ENCODE peak calls at places on chromosomes 3 and 15, in six cellular contexts. One of them, this sample, is unnamed.

GRCh38 chr15:38652998-38653397 is 88.4 kb upstream of the RASGRP1 start:
- DNase-seq in naive thymus-derived CD4-positive, alpha-beta T cell: peak
- DNase-seq in fibroblast of pulmonary artery: no peak
- DNase-seq in GM12878: no peak
- DNase-seq in cardiac fibroblast: no peak
- DNase-seq in K562: no peak
- DNase-seq in this sample: no peak

GRCh38 chr15:67074886-67075229 is 9.5 kb downstream of the SMAD3 start:
- DNase-seq in naive thymus-derived CD4-positive, alpha-beta T cell: no peak
- DNase-seq in fibroblast of pulmonary artery: no peak
- DNase-seq in GM12878: no peak
- DNase-seq in cardiac fibroblast: no peak
- DNase-seq in K562: no peak
- DNase-seq in this sample: no peak

GRCh38 chr3:33218072-33218445 is 551 bp downstream of the SUSD5 start:
- DNase-seq in naive thymus-derived CD4-positive, alpha-beta T cell: no peak
- DNase-seq in fibroblast of pulmonary artery: no peak
- DNase-seq in GM12878: no peak
- DNase-seq in cardiac fibroblast: peak
- DNase-seq in K562: no peak
- DNase-seq in this sample: no peak

GRCh38 chr3:133301194-133301593 is 98.7 kb upstream of the BFSP2 start:
- DNase-seq in naive thymus-derived CD4-positive, alpha-beta T cell: no peak
- DNase-seq in fibroblast of pulmonary artery: peak
- DNase-seq in GM12878: no peak
- DNase-seq in cardiac fibroblast: peak
- DNase-seq in K562: no peak
- DNase-seq in this sample: peak

GRCh38 chr15:20349774-20350498 is 191.7 kb downstream of the GOLGA6L6 start:
- DNase-seq in naive thymus-derived CD4-positive, alpha-beta T cell: no peak
- DNase-seq in fibroblast of pulmonary artery: no peak
- DNase-seq in GM12878: no peak
- DNase-seq in cardiac fibroblast: no peak
- DNase-seq in K562: no peak
- DNase-seq in this sample: no peak

GRCh38 chr3:138935864-138936762 is 10.8 kb downstream of the FOXL2 start:
- DNase-seq in naive thymus-derived CD4-positive, alpha-beta T cell: peak
- DNase-seq in fibroblast of pulmonary artery: peak
- DNase-seq in GM12878: no peak
- DNase-seq in cardiac fibroblast: peak
- DNase-seq in K562: peak
- DNase-seq in this sample: no peak

GRCh38 chr15:31294067-31294466 is 32.6 kb upstream of the KLF13 start:
- DNase-seq in naive thymus-derived CD4-positive, alpha-beta T cell: no peak
- DNase-seq in fibroblast of pulmonary artery: no peak
- DNase-seq in GM12878: no peak
- DNase-seq in cardiac fibroblast: no peak
- DNase-seq in K562: no peak
- DNase-seq in this sample: no peak

GRCh38 chr3:11764931-11765363 is 81.7 kb downstream of the TAMM41 start:
- DNase-seq in naive thymus-derived CD4-positive, alpha-beta T cell: no peak
- DNase-seq in fibroblast of pulmonary artery: peak
- DNase-seq in GM12878: no peak
- DNase-seq in cardiac fibroblast: peak
- DNase-seq in K562: no peak
- DNase-seq in this sample: peak

GRCh38 chr3:81744366-81744765 is 17.1 kb downstream of the GBE1 start:
- DNase-seq in naive thymus-derived CD4-positive, alpha-beta T cell: no peak
- DNase-seq in fibroblast of pulmonary artery: peak
- DNase-seq in GM12878: no peak
- DNase-seq in cardiac fibroblast: peak
- DNase-seq in K562: peak
- DNase-seq in this sample: peak

GRCh38 chr3:39725321-39725720 is 84.1 kb upstream of the MYRIP start:
- DNase-seq in naive thymus-derived CD4-positive, alpha-beta T cell: no peak
- DNase-seq in fibroblast of pulmonary artery: no peak
- DNase-seq in GM12878: no peak
- DNase-seq in cardiac fibroblast: no peak
- DNase-seq in K562: no peak
- DNase-seq in this sample: no peak

GRCh38 chr3:149662240-149662887 is 4.5 kb upstream of the WWTR1 start:
- DNase-seq in naive thymus-derived CD4-positive, alpha-beta T cell: no peak
- DNase-seq in fibroblast of pulmonary artery: no peak
- DNase-seq in GM12878: no peak
- DNase-seq in cardiac fibroblast: no peak
- DNase-seq in K562: no peak
- DNase-seq in this sample: no peak

GRCh38 chr15:41917767-41918430 is 24.0 kb upstream of the SPTBN5 start:
- DNase-seq in naive thymus-derived CD4-positive, alpha-beta T cell: no peak
- DNase-seq in fibroblast of pulmonary artery: peak
- DNase-seq in GM12878: no peak
- DNase-seq in cardiac fibroblast: peak
- DNase-seq in K562: peak
- DNase-seq in this sample: peak

GRCh38 chr15:68379759-68380290 is 52.1 kb downstream of the ITGA11 start:
- DNase-seq in naive thymus-derived CD4-positive, alpha-beta T cell: no peak
- DNase-seq in fibroblast of pulmonary artery: peak
- DNase-seq in GM12878: no peak
- DNase-seq in cardiac fibroblast: peak
- DNase-seq in K562: no peak
- DNase-seq in this sample: no peak

GRCh38 chr15:85329561-85330421 is 50.6 kb upstream of the AKAP13 start:
- DNase-seq in naive thymus-derived CD4-positive, alpha-beta T cell: peak
- DNase-seq in fibroblast of pulmonary artery: peak
- DNase-seq in GM12878: peak
- DNase-seq in cardiac fibroblast: peak
- DNase-seq in K562: no peak
- DNase-seq in this sample: no peak

GRCh38 chr3:128167973-128168674 is 14.8 kb downstream of the EEFSEC start:
- DNase-seq in naive thymus-derived CD4-positive, alpha-beta T cell: no peak
- DNase-seq in fibroblast of pulmonary artery: no peak
- DNase-seq in GM12878: no peak
- DNase-seq in cardiac fibroblast: no peak
- DNase-seq in K562: no peak
- DNase-seq in this sample: no peak
- H3K4me3 ChIP-seq in naive thymus-derived CD4-positive, alpha-beta T cell: no peak
- H3K4me3 ChIP-seq in fibroblast of pulmonary artery: no peak
- H3K4me3 ChIP-seq in GM12878: no peak
- H3K4me3 ChIP-seq in cardiac fibroblast: no peak
- H3K4me3 ChIP-seq in K562: no peak
- H3K4me3 ChIP-seq in this sample: no peak

GRCh38 chr3:58336135-58336882 is 3.6 kb downstream of the PXK start:
- DNase-seq in naive thymus-derived CD4-positive, alpha-beta T cell: no peak
- DNase-seq in fibroblast of pulmonary artery: peak
- DNase-seq in GM12878: no peak
- DNase-seq in cardiac fibroblast: no peak
- DNase-seq in K562: no peak
- DNase-seq in this sample: peak
- H3K4me3 ChIP-seq in naive thymus-derived CD4-positive, alpha-beta T cell: no peak
- H3K4me3 ChIP-seq in fibroblast of pulmonary artery: no peak
- H3K4me3 ChIP-seq in GM12878: no peak
- H3K4me3 ChIP-seq in cardiac fibroblast: no peak
- H3K4me3 ChIP-seq in K562: no peak
- H3K4me3 ChIP-seq in this sample: no peak

GRCh38 chr3:186596568-186597287 is 16.1 kb upstream of the AHSG start:
- DNase-seq in naive thymus-derived CD4-positive, alpha-beta T cell: no peak
- DNase-seq in fibroblast of pulmonary artery: peak
- DNase-seq in GM12878: no peak
- DNase-seq in cardiac fibroblast: peak
- DNase-seq in K562: peak
- DNase-seq in this sample: no peak
- H3K4me3 ChIP-seq in naive thymus-derived CD4-positive, alpha-beta T cell: no peak
- H3K4me3 ChIP-seq in fibroblast of pulmonary artery: no peak
- H3K4me3 ChIP-seq in GM12878: no peak
- H3K4me3 ChIP-seq in cardiac fibroblast: no peak
- H3K4me3 ChIP-seq in K562: no peak
- H3K4me3 ChIP-seq in this sample: no peak

GRCh38 chr15:40162552-40162951 is 1.7 kb downstream of the BUB1B start:
- DNase-seq in naive thymus-derived CD4-positive, alpha-beta T cell: no peak
- DNase-seq in fibroblast of pulmonary artery: no peak
- DNase-seq in GM12878: no peak
- DNase-seq in cardiac fibroblast: no peak
- DNase-seq in K562: no peak
- DNase-seq in this sample: no peak
- H3K4me3 ChIP-seq in naive thymus-derived CD4-positive, alpha-beta T cell: no peak
- H3K4me3 ChIP-seq in fibroblast of pulmonary artery: peak
- H3K4me3 ChIP-seq in GM12878: peak
- H3K4me3 ChIP-seq in cardiac fibroblast: no peak
- H3K4me3 ChIP-seq in K562: peak
- H3K4me3 ChIP-seq in this sample: peak

GRCh38 chr15:25852696-25853524 is 10.2 kb downstream of the ATP10A start:
- DNase-seq in naive thymus-derived CD4-positive, alpha-beta T cell: peak
- DNase-seq in fibroblast of pulmonary artery: no peak
- DNase-seq in GM12878: no peak
- DNase-seq in cardiac fibroblast: peak
- DNase-seq in K562: no peak
- DNase-seq in this sample: no peak
- H3K4me3 ChIP-seq in naive thymus-derived CD4-positive, alpha-beta T cell: peak
- H3K4me3 ChIP-seq in fibroblast of pulmonary artery: no peak
- H3K4me3 ChIP-seq in GM12878: no peak
- H3K4me3 ChIP-seq in cardiac fibroblast: no peak
- H3K4me3 ChIP-seq in K562: no peak
- H3K4me3 ChIP-seq in this sample: no peak

GRCh38 chr3:52197842-52198625 is at the start of gene ALAS1:
- DNase-seq in naive thymus-derived CD4-positive, alpha-beta T cell: peak
- DNase-seq in fibroblast of pulmonary artery: peak
- DNase-seq in GM12878: peak
- DNase-seq in cardiac fibroblast: peak
- DNase-seq in K562: peak
- DNase-seq in this sample: peak
- H3K4me3 ChIP-seq in naive thymus-derived CD4-positive, alpha-beta T cell: peak
- H3K4me3 ChIP-seq in fibroblast of pulmonary artery: peak
- H3K4me3 ChIP-seq in GM12878: peak
- H3K4me3 ChIP-seq in cardiac fibroblast: peak
- H3K4me3 ChIP-seq in K562: peak
- H3K4me3 ChIP-seq in this sample: peak

DNA sequence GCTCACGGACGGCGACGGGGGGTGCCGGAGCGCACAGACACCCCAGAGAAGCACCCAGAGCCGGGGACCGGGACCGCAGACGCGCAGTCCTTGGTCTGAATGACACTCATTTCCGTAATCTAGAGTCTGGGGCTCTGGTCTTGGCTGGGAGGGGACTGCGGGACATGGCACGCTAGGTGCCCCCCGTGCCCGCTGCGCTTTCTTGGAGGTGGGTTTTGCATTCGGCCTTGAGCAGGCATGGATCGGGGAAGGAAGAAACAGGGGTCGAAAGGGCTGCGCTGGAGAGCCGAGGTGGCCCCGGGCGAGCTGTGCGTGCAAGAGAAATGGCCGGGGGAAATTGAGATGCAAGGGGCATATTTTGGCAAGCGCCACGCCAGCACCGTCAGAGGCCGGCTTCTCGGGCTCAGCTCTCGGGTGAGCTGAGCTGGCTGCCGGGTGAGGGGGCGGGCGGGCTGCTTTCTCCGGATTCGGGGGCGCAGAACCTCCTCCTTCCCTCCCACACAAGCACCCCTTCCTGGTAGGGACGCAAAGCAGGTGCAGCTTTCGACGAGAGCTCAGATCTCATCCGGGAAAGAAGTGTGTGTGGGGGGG is 867 bp upstream of the NTRK3 start:
- DNase-seq in naive thymus-derived CD4-positive, alpha-beta T cell: no peak
- DNase-seq in fibroblast of pulmonary artery: no peak
- DNase-seq in GM12878: no peak
- DNase-seq in cardiac fibroblast: no peak
- DNase-seq in K562: no peak
- DNase-seq in this sample: no peak
- H3K4me3 ChIP-seq in naive thymus-derived CD4-positive, alpha-beta T cell: no peak
- H3K4me3 ChIP-seq in fibroblast of pulmonary artery: peak
- H3K4me3 ChIP-seq in GM12878: no peak
- H3K4me3 ChIP-seq in cardiac fibroblast: peak
- H3K4me3 ChIP-seq in K562: no peak
- H3K4me3 ChIP-seq in this sample: peak